ENCODE peak calls at places on chromosome X, in five cellular contexts. F is EH; T is dorsolateral prefrontal cortex; L is mucosa of descending colon; G is stimulated activated CD4-positive, alpha-beta T cell treated with anti-CD3 and anti-CD28 coated beads, Interleukin-1b, Interleukin-23, amount 100 ng/mL, for 24 hours. J is an unnamed sample.

GRCh38 chrX:155027509-155028066 is 944 bp downstream of the FUNDC2 start:
- DNase-seq in T (no peak), G (no peak), L (no peak), F (peak), J (no peak)

GRCh38 chrX:102712216-102712966 is at the start of gene GPRASP2:
- DNase-seq in G (no peak), T (peak), L (peak), F (peak), J (no peak)

GRCh38 chrX:117839544-117839943 is 277.1 kb downstream of the KLHL13 start:
- DNase-seq in T (no peak), G (no peak), F (no peak), L (no peak), J (no peak)

GRCh38 chrX:108261541-108262218 is 170.1 kb downstream of the ATG4A start:
- DNase-seq in L (no peak), F (peak), T (no peak), G (no peak), J (no peak)

GRCh38 chrX:37998586-37999267 is 7.6 kb upstream of the SYTL5 start:
- DNase-seq in T (no peak), F (peak), L (no peak), G (no peak), J (no peak)

GRCh38 chrX:5388087-5388486 is 840.6 kb downstream of the NLGN4X start:
- DNase-seq in G (no peak), L (no peak), F (no peak), T (no peak), J (no peak)

GRCh38 chrX:39476596-39476995 is 621.2 kb downstream of the BCOR start:
- DNase-seq in F (no peak), T (no peak), L (no peak), G (no peak), J (no peak)

GRCh38 chrX:87736576-87736975 is 219.0 kb downstream of the KLHL4 start:
- DNase-seq in F (no peak), T (no peak), L (no peak), G (no peak), J (no peak)

GRCh38 chrX:12113321-12113720 is 25.0 kb upstream of the FRMPD4 start:
- DNase-seq in G (no peak), T (no peak), F (peak), L (no peak), J (no peak)

GRCh38 chrX:57156397-57157049 is 19.3 kb upstream of the SPIN2A start:
- DNase-seq in F (peak), L (peak), G (no peak), T (no peak), J (no peak)

GRCh38 chrX:74449322-74449936 is 28.1 kb downstream of the SLC16A2 start:
- DNase-seq in F (peak), G (peak), L (no peak), T (no peak), J (no peak)

GRCh38 chrX:149908308-149908707 is 21.1 kb upstream of the HSFX4 start:
- DNase-seq in L (no peak), T (no peak), F (no peak), G (no peak), J (no peak)

GRCh38 chrX:36908801-36909403 is 99.3 kb upstream of the FAM47C start:
- DNase-seq in L (no peak), T (no peak), F (peak), G (no peak), J (no peak)

GRCh38 chrX:43702079-43702524 is 46.0 kb downstream of the MAOA start:
- DNase-seq in L (no peak), G (no peak), F (no peak), T (no peak), J (no peak)

GRCh38 chrX:100649550-100650356 is 5.8 kb downstream of the SRPX2 start:
- DNase-seq in L (peak), F (peak), G (no peak), T (no peak), J (peak)

GRCh38 chrX:55119712-55120111 is 30.9 kb downstream of the PAGE2 start:
- DNase-seq in L (no peak), F (peak), G (no peak), T (no peak), J (no peak)

GRCh38 chrX:119398974-119399771 is at the start of gene SLC25A43:
- DNase-seq in L (peak), T (peak), F (peak), G (no peak), J (no peak)

GRCh38 chrX:82764521-82764920 is 743.6 kb upstream of the POU3F4 start:
- DNase-seq in G (no peak), F (no peak), T (no peak), L (no peak), J (no peak)